ENCODE peak calls at places on chromosomes 5 and 9, in six cellular contexts. R, M, I, J, L and F are unnamed samples. For H3K4me1, the result is how much of the 10 kb centered on the place peaks cover.

GRCh38 chr5:123001801-123002200 is 34.7 kb downstream of the PPIC start:
- DNase-seq in I (no peak), R (no peak), M (no peak), J (no peak), L (no peak), F (no peak)

GRCh38 chr9:95993342-95993741 is 117.9 kb downstream of the ERCC6L2 start:
- DNase-seq in J (no peak), R (no peak), M (no peak), L (no peak), I (no peak), F (no peak)

GRCh38 chr9:70125621-70126020 is 82.0 kb downstream of the MAMDC2 start:
- DNase-seq in J (no peak), M (no peak), L (no peak), I (no peak), R (no peak), F (no peak)

GRCh38 chr5:32791536-32792240 is 80.6 kb downstream of the NPR3 start:
- DNase-seq in J (no peak), L (no peak), I (no peak), R (peak), M (no peak), F (no peak)

GRCh38 chr9:96253059-96253696 is 48.8 kb downstream of the HSD17B3 start:
- DNase-seq in R (no peak), J (no peak), M (no peak), I (no peak), L (no peak), F (no peak)

GRCh38 chr9:100515578-100516494 is 42.9 kb downstream of the TMEFF1 start:
- DNase-seq in J (no peak), M (no peak), I (no peak), R (peak), L (no peak), F (no peak)

GRCh38 chr5:177546262-177546741 is 8.1 kb downstream of the FAM193B start:
- DNase-seq in M (peak), R (peak), I (peak), J (no peak), L (peak), F (peak)

GRCh38 chr5:56447656-56448055 is 214.5 kb upstream of the ANKRD55 start:
- DNase-seq in J (no peak), M (no peak), I (no peak), R (no peak), L (no peak), F (no peak)

GRCh38 chr9:124248066-124248465 is 9.7 kb upstream of the NEK6 start:
- DNase-seq in M (no peak), J (peak), R (no peak), I (peak), L (no peak), F (no peak)

GRCh38 chr9:135888126-135888765 is 19.1 kb downstream of the CAMSAP1 start:
- DNase-seq in L (no peak), J (no peak), M (no peak), I (no peak), R (no peak), F (no peak)

GRCh38 chr9:135890896-135891631 is 16.3 kb downstream of the CAMSAP1 start:
- DNase-seq in M (no peak), I (no peak), J (no peak), L (no peak), R (no peak), F (no peak)

GRCh38 chr9:135888766-135889394 is 18.5 kb downstream of the CAMSAP1 start:
- DNase-seq in L (no peak), I (no peak), R (no peak), M (no peak), J (no peak), F (no peak)

GRCh38 chr9:135890190-135890861 is 17.0 kb downstream of the CAMSAP1 start:
- DNase-seq in L (no peak), J (no peak), R (no peak), M (no peak), I (no peak), F (no peak)

GRCh38 chr9:135889564-135890189 is 17.7 kb downstream of the CAMSAP1 start:
- DNase-seq in L (no peak), R (no peak), M (no peak), I (no peak), J (no peak), F (no peak)
- H3K4me1 ChIP-seq in L (under half), R (under half), M (under half), I (half or more), J (under half), F (under half)

GRCh38 chr5:113234546-113234945 is 200.2 kb downstream of the TSSK1B start:
- DNase-seq in J (no peak), M (no peak), R (no peak), I (no peak), L (no peak), F (no peak)
- H3K4me1 ChIP-seq in J (under half), M (under half), R (under half), I (under half), L (under half), F (under half)

GRCh38 chr5:181243020-181243520 is 636 bp downstream of the RACK1 start:
- DNase-seq in J (no peak), R (no peak), I (peak), L (no peak), M (peak), F (no peak)
- H3K4me1 ChIP-seq in J (under half), R (under half), I (half or more), L (under half), M (under half), F (under half)

GRCh38 chr9:134726722-134727034 is 85.1 kb downstream of the COL5A1 start:
- DNase-seq in L (no peak), M (no peak), I (no peak), J (no peak), R (no peak), F (no peak)
- H3K4me1 ChIP-seq in L (under half), M (under half), I (under half), J (under half), R (under half), F (under half)

GRCh38 chr9:116238225-116238624 is 84.6 kb downstream of the PAPPA start:
- DNase-seq in R (peak), M (peak), J (no peak), L (no peak), I (no peak), F (no peak)
- H3K4me1 ChIP-seq in R (under half), M (under half), J (under half), L (under half), I (under half), F (under half)